ENCODE peak calls at places on chromosomes 3 and 15, in ten cellular contexts. S is lower leg skin, W is A549, X is astrocyte, O is MCF 10A, I is BJ, H is GM06990, Z is psoas muscle, G is mucosa of descending colon, Q is RWPE1. B is an unnamed sample.
A peak's percentile ranks its signal among the peaks of the same experiment; 100 is the strongest.

GRCh38 chr15:68616397-68616796 is 37.6 kb downstream of the CORO2B start:
- DNase-seq in S (no peak), W (no peak), X (peak; percentile 48), O (no peak), I (no peak), H (no peak), Z (no peak), G (no peak), Q (no peak), B (no peak)

GRCh38 chr15:28955160-28955502 is 69.4 kb downstream of the APBA2 start:
- DNase-seq in S (no peak), W (no peak), X (peak; percentile 81), O (no peak), I (peak; percentile 44), H (no peak), Z (no peak), G (no peak), Q (no peak), B (no peak)

GRCh38 chr3:123281929-123282328 is 80.2 kb downstream of the SEC22A start:
- DNase-seq in S (no peak), W (no peak), X (no peak), O (no peak), I (no peak), H (no peak), Z (no peak), G (no peak), Q (no peak), B (no peak)

GRCh38 chr15:40906947-40907802 is 12.9 kb downstream of the VPS18 start:
- DNase-seq in S (no peak), W (no peak), X (peak; percentile 29), O (peak; percentile 46), I (no peak), H (no peak), Z (peak; percentile 59), G (peak; percentile 83), Q (no peak), B (no peak)

GRCh38 chr3:42689421-42690014 is 4.2 kb downstream of the KLHL40 start:
- DNase-seq in S (no peak), W (no peak), X (no peak), O (no peak), I (no peak), H (no peak), Z (no peak), G (no peak), Q (no peak), B (no peak)

GRCh38 chr15:77607111-77607893 is 25.4 kb downstream of the LINGO1 start:
- DNase-seq in S (no peak), W (no peak), X (no peak), O (no peak), I (no peak), H (no peak), Z (no peak), G (peak; percentile 42), Q (no peak), B (peak; percentile 18)

GRCh38 chr3:129017531-129017899 is 16.4 kb downstream of the EFCC1 start:
- DNase-seq in S (no peak), W (no peak), X (no peak), O (no peak), I (no peak), H (no peak), Z (no peak), G (no peak), Q (no peak), B (no peak)

GRCh38 chr3:188326968-188327367 is 173.0 kb downstream of the LPP start:
- DNase-seq in S (no peak), W (no peak), X (peak; percentile 74), O (no peak), I (no peak), H (no peak), Z (no peak), G (no peak), Q (no peak), B (peak; percentile 63)

GRCh38 chr15:57743424-57743823 is 36.9 kb downstream of the POLR2M start:
- DNase-seq in S (no peak), W (no peak), X (no peak), O (peak; percentile 14), I (no peak), H (no peak), Z (no peak), G (no peak), Q (no peak), B (no peak)

GRCh38 chr15:22952826-22953579 is 27.2 kb downstream of the CYFIP1 start:
- DNase-seq in S (no peak), W (no peak), X (no peak), O (no peak), I (no peak), H (no peak), Z (no peak), G (no peak), Q (no peak), B (peak; percentile 65)

GRCh38 chr15:75067123-75067854 is 43.9 kb downstream of the PPCDC start:
- DNase-seq in S (no peak), W (no peak), X (peak; percentile 82), O (peak; percentile 49), I (no peak), H (no peak), Z (no peak), G (no peak), Q (peak; percentile 33), B (peak; percentile 82)

GRCh38 chr3:171825222-171825828 is 15.0 kb upstream of the PLD1 start:
- DNase-seq in S (no peak), W (no peak), X (peak; percentile 88), O (peak; percentile 95), I (peak; percentile 75), H (no peak), Z (no peak), G (no peak), Q (no peak), B (peak; percentile 98)

GRCh38 chr3:158520433-158520832 is 50.6 kb upstream of the MLF1 start:
- DNase-seq in S (no peak), W (no peak), X (peak; percentile 6), O (no peak), I (peak; percentile 20), H (no peak), Z (no peak), G (no peak), Q (no peak), B (no peak)

GRCh38 chr3:110414851-110415250 is 656.8 kb upstream of the NECTIN3 start:
- DNase-seq in S (no peak), W (peak; percentile 18), X (peak; percentile 86), O (peak; percentile 65), I (peak; percentile 35), H (no peak), Z (no peak), G (no peak), Q (peak; percentile 64), B (peak; percentile 79)

DNA sequence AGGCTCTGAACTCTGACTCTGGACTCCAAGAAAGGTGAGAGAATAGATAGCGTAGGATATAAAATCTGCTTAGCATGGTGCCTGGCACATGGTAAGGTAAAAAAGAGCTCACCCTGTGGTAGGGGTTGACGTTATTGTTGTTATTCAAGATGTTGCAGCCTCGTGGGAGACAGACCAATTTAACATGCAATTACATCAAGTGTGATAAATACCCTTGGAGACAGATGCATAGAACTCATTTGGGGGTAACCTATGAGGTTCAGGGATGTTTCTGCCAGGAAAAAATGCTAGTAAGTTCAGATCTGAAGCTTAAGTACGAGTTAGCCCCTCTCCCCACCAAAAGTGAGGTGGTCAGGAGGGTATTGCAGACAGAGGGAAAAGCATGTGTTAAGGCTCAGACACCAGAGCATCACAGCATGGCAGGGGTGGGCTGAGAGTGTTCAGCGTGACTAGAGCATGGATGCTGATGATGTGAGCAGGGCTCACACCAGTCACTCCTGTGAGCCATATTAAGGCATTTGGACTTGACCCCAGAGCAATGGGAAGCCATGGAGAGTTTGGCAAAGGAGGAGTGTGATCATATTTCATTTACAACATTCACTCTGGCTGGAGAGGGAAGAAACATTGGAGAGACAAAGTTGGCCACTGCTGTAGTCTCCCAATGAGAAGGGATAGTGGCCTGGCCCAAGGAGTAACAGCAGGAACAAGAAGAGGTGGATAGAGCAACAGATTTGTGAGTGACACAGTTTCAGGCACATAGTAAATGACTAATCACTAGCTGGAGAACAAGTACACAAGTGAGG is 181.0 kb downstream of the UACA start:
- DNase-seq in S (no peak), W (no peak), X (peak; percentile 61), O (peak; percentile 39), I (peak; percentile 22), H (no peak), Z (no peak), G (no peak), Q (no peak), B (peak; percentile 81)
- TF ChIP-seq CTCF in S (no peak), W (no peak), X (no peak), O (no peak), I (no peak), H (no peak), Z (no peak), G (no peak), Q (no peak), B (no peak)

GRCh38 chr3:30751610-30752299 is 142.7 kb downstream of the GADL1 start:
- DNase-seq in S (no peak), W (no peak), X (peak; percentile 26), O (peak; percentile 52), I (no peak), H (no peak), Z (no peak), G (peak; percentile 40), Q (no peak), B (peak; percentile 68)
- TF ChIP-seq CTCF in S (no peak), W (peak; percentile 49), X (peak; percentile 51), O (no peak), I (peak; percentile 49), H (peak; percentile 24), Z (peak; percentile 30), G (no peak), Q (no peak), B (peak; percentile 41)

DNA sequence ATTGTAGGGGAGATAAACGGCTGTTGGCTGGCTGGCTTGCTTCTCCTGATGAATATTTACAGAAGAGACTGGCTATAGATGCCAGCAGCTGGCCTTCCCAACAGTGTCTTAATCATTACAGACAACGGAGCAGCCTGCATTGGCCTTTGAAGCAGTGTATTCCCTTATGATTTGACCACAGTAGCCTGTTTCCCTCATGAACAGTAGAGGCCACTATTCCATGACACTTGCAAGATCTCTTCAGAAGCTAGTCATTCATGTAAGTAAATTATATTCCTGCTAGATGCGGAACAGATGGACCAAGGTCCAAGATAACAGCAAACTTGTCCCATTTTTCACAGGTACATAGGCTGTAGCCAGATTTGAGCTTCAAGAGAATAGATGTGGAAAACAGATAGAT is 47.3 kb downstream of the TMCO5A start:
- DNase-seq in S (no peak), W (no peak), X (peak; percentile 39), O (peak; percentile 47), I (no peak), H (no peak), Z (no peak), G (no peak), Q (peak; percentile 14), B (peak; percentile 43)
- TF ChIP-seq CTCF in S (no peak), W (peak; percentile 21), X (peak; percentile 43), O (peak; percentile 20), I (peak; percentile 58), H (peak; percentile 25), Z (peak; percentile 15), G (no peak), Q (peak; percentile 64), B (peak; percentile 45)

DNA sequence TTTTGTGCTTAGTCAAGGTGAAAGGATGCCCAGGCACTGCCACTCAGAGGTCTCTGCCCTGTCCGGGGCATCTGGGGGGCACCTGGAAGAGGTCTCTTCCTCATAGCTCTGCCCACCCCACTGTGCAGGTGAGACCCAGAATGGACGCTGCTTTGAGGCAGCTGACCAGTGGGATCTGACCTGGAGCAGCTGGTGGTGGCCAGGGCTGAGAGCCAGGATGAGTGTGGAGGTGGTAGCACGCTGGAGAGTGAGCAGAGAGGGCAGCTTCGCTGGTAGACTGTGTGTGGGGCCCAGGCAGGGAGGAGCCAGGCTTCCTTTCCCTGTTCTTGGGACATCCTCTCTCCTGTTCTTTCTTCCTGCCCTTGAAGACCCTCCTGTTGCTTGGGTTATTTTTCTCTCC is 32.2 kb upstream of the PLA2G4E start:
- DNase-seq in S (no peak), W (no peak), X (no peak), O (no peak), I (no peak), H (no peak), Z (no peak), G (no peak), Q (no peak), B (no peak)
- TF ChIP-seq CTCF in S (no peak), W (no peak), X (no peak), O (no peak), I (no peak), H (no peak), Z (no peak), G (no peak), Q (no peak), B (no peak)